ENCODE peak calls at places on chromosomes 4 and X, in ten cellular contexts. A is lung, X is tibial nerve, P is SK-N-SH, C is psoas muscle, K is AG09309, Q is BJ, F is ovary, I is tibial artery, O is IMR-90. T is an unnamed sample.
A peak's percentile ranks its signal among the peaks of the same experiment; 100 is the strongest.

GRCh38 chrX:63282077-63282476 is 69.1 kb downstream of the SPIN4 start:
- DNase-seq in X (no peak), O (no peak), F (no peak), C (no peak), Q (no peak), A (no peak), P (no peak), K (no peak), I (no peak), T (no peak)

GRCh38 chr4:180542445-180543100 is 1700.6 kb upstream of the TENM3 start:
- DNase-seq in P (no peak), K (no peak), C (no peak), F (no peak), Q (no peak), A (no peak), I (no peak), O (peak; percentile 75), X (no peak), T (no peak)

GRCh38 chr4:71290074-71290473 is 48.7 kb upstream of the SLC4A4 start:
- DNase-seq in Q (no peak), A (no peak), C (no peak), X (no peak), F (no peak), O (peak; percentile 95), I (no peak), K (no peak), P (no peak), T (no peak)

GRCh38 chr4:38155589-38156294 is 195.5 kb downstream of the PTTG2 start:
- DNase-seq in X (no peak), Q (no peak), A (no peak), F (no peak), C (no peak), O (no peak), K (no peak), P (no peak), I (no peak), T (no peak)

GRCh38 chr4:6235012-6235411 is 34.6 kb upstream of the WFS1 start:
- DNase-seq in O (no peak), F (no peak), A (no peak), P (no peak), K (no peak), C (no peak), Q (no peak), X (no peak), I (no peak), T (no peak)

GRCh38 chrX:15468036-15468435 is 25.1 kb downstream of the PIR start:
- DNase-seq in I (peak; percentile 22), A (no peak), C (peak; percentile 50), O (peak; percentile 67), X (peak; percentile 58), F (peak; percentile 34), K (peak; percentile 35), P (peak; percentile 43), Q (peak; percentile 12), T (no peak)

GRCh38 chrX:47843363-47843762 is 6.7 kb downstream of the ZNF81 start:
- DNase-seq in C (no peak), X (no peak), F (no peak), I (no peak), P (no peak), K (no peak), Q (no peak), O (no peak), A (no peak), T (no peak)

GRCh38 chr4:152973614-152974200 is 37.6 kb downstream of the FHDC1 start:
- DNase-seq in K (no peak), C (no peak), X (no peak), O (no peak), Q (no peak), P (no peak), I (no peak), A (no peak), F (no peak), T (no peak)

GRCh38 chrX:69951756-69952155 is 98.0 kb downstream of the AWAT2 start:
- DNase-seq in A (no peak), I (no peak), O (no peak), Q (no peak), C (no peak), P (no peak), X (no peak), K (no peak), F (no peak), T (no peak)

GRCh38 chrX:14095702-14096101 is 66.0 kb upstream of the GEMIN8 start:
- DNase-seq in A (peak; percentile 41), Q (no peak), O (peak; percentile 53), K (peak; percentile 27), X (peak; percentile 11), C (no peak), P (peak; percentile 52), F (peak; percentile 24), I (peak; percentile 20), T (peak; percentile 38)
- TF ChIP-seq CTCF in A (peak; percentile 22), Q (peak; percentile 66), O (peak; percentile 74), K (peak; percentile 77), X (peak; percentile 60), C (peak; percentile 29), P (peak; percentile 80), F (no peak), I (peak; percentile 39), T (no peak)

GRCh38 chrX:9316096-9316495 is 148.8 kb upstream of the TBL1X start:
- DNase-seq in A (no peak), Q (no peak), X (no peak), C (no peak), K (no peak), F (no peak), P (no peak), O (no peak), I (no peak), T (no peak)
- H3K4me3 ChIP-seq in A (no peak overlapping the region), Q (no peak overlapping the region), X (no peak overlapping the region), C (no peak overlapping the region), K (no peak overlapping the region), F (no peak overlapping the region), P (no peak overlapping the region), O (no peak overlapping the region), I (no peak overlapping the region), T (no peak overlapping the region)

GRCh38 chr4:4364061-4364460 is 22.8 kb upstream of the NSG1 start:
- DNase-seq in P (no peak), C (no peak), X (no peak), A (no peak), I (no peak), O (no peak), F (no peak), K (no peak), Q (no peak), T (no peak)

GRCh38 chr4:4358093-4358840 is 28.6 kb upstream of the NSG1 start:
- DNase-seq in Q (no peak), O (no peak), I (no peak), F (no peak), K (no peak), P (no peak), C (no peak), X (no peak), A (no peak), T (peak; percentile 8)

GRCh38 chr4:4364486-4365208 is 22.3 kb upstream of the NSG1 start:
- DNase-seq in X (no peak), F (no peak), C (no peak), Q (no peak), O (no peak), K (no peak), A (no peak), P (no peak), I (no peak), T (peak; percentile 46)

GRCh38 chr4:4361883-4362282 is 25.0 kb upstream of the NSG1 start:
- DNase-seq in I (no peak), X (no peak), K (no peak), Q (no peak), P (no peak), A (no peak), O (no peak), F (no peak), C (no peak), T (no peak)

DNA sequence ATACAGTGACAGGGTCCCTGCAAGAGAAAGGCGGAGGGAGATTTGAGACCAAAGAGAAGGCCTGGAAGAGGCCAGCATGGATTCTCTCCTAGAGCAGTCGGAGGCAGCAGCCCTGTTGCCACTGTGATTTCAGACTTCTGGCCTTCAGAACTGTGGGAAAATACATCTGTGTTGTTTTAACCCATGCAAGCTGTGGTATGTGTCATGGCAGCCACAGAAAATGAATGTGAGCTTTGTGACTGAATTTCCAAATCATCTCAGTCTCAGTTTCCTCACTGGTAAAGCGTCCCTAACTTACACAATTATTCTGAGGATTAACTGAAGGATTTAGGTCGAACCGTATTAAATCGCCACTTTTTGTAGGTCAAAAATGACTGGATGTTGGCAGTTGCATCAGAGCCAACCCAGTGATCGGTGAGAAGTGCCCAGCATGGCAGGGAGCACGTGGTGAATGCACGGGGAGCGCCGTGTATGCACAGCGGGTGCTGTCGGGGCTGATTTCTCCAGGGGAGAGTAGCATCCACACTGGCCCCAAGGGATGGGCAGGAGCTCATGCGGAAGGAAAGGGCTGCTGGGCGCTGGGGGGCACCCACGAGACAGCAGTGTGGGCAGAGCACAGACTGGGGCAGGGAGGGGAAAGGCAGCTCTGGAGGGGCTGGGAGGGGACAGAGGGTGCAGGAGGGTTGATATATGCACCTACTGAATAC is 23.8 kb upstream of the NSG1 start:
- DNase-seq in F (no peak), O (no peak), K (no peak), X (no peak), I (no peak), Q (no peak), A (no peak), C (no peak), P (no peak), T (no peak)
- TF ChIP-seq CTCF in F (no peak), O (no peak), K (no peak), X (no peak), I (no peak), Q (no peak), A (no peak), C (no peak), P (no peak), T (no peak)

GRCh38 chr4:182141046-182141445 is 102.2 kb upstream of the TENM3 start:
- DNase-seq in A (no peak), I (no peak), C (no peak), K (no peak), F (no peak), Q (no peak), X (no peak), P (no peak), O (no peak), T (no peak)
- H3K4me3 ChIP-seq in A (no peak overlapping the region), I (no peak overlapping the region), C (no peak overlapping the region), K (no peak overlapping the region), F (no peak overlapping the region), Q (no peak overlapping the region), X (peak overlapping the region; percentile 4), P (no peak overlapping the region), O (no peak overlapping the region), T (no peak overlapping the region)

GRCh38 chrX:109839694-109840358 is 106.8 kb upstream of the ACSL4 start:
- DNase-seq in Q (no peak), X (no peak), K (no peak), I (no peak), A (no peak), F (no peak), O (no peak), C (peak; percentile 49), P (no peak), T (peak; percentile 3)
- TF ChIP-seq CTCF in Q (peak; percentile 29), X (no peak), K (no peak), I (no peak), A (no peak), F (no peak), O (no peak), C (no peak), P (no peak), T (no peak)

DNA sequence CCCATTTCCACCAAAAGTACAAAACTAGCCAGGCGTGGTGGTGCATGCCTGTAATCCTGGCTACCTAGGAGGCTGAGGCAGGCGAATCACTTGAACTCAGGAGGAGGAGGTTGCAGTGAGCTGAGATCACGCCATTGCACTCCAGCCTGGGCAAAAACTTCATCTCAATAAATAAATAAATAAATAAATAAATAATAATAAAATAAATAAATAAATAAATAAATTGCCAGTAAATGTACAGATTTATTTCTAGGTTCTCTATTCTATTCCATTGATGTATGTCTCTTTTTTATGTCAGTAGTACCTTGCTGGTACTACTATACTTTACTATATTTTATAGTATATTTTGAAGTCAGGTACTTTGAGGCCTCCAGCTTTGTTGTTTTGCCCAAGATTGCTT is 43.7 kb downstream of the MAGEC1 start:
- DNase-seq in O (no peak), I (no peak), P (no peak), F (no peak), X (no peak), Q (no peak), C (no peak), A (no peak), K (no peak), T (no peak)
- H3K4me3 ChIP-seq in O (no peak overlapping the region), I (no peak overlapping the region), P (no peak overlapping the region), F (no peak overlapping the region), X (no peak overlapping the region), Q (no peak overlapping the region), C (no peak overlapping the region), A (no peak overlapping the region), K (no peak overlapping the region), T (no peak overlapping the region)